ENCODE peak calls at places on chromosomes 16 and 17, in five cellular contexts. J is activated CD4-positive, alpha-beta T cell treated with anti-CD3 and anti-CD28 coated beads, Interleukin-2, amount 50 U/mL, for 48 hours; L is AG04450; I is GM12865; M is T-helper 9 cell. U is an unnamed sample.

GRCh38 chr17:78458091-78458490 is 79.6 kb downstream of the PGS1 start:
- DNase-seq in J (no peak), L (no peak), I (no peak), M (no peak), U (no peak)

GRCh38 chr17:76548378-76549214 is 8.8 kb downstream of the PRCD start:
- DNase-seq in J (no peak), L (no peak), I (no peak), M (no peak), U (no peak)

GRCh38 chr17:66724581-66725341 is 110.2 kb upstream of the CACNG5 start:
- DNase-seq in J (no peak), L (no peak), I (no peak), M (no peak), U (no peak)

GRCh38 chr17:49136335-49136734 is 3.8 kb downstream of the B4GALNT2 start:
- DNase-seq in J (no peak), L (no peak), I (no peak), M (no peak), U (no peak)

GRCh38 chr17:72635034-72635654 is 457.3 kb downstream of the SLC39A11 start:
- DNase-seq in J (no peak), L (no peak), I (no peak), M (no peak), U (no peak)

GRCh38 chr16:67185003-67185865 is 1.5 kb upstream of the MATCAP1 start:
- DNase-seq in J (peak; percentile 92), L (peak; percentile 79), I (peak; percentile 86), M (peak; percentile 85), U (peak; percentile 71)

GRCh38 chr17:43860077-43860725 is 13.2 kb downstream of the CD300LG start:
- DNase-seq in J (no peak), L (no peak), I (no peak), M (no peak), U (no peak)

GRCh38 chr16:2663553-2664521 is 18.5 kb upstream of the KCTD5 start:
- DNase-seq in J (peak; percentile 78), L (no peak), I (peak; percentile 42), M (no peak), U (no peak)

GRCh38 chr17:76213491-76213890 is 26.8 kb downstream of the RNF157 start:
- DNase-seq in J (no peak), L (no peak), I (no peak), M (no peak), U (no peak)

GRCh38 chr16:64952177-64952576 is 169.7 kb downstream of the CDH11 start:
- DNase-seq in J (no peak), L (peak; percentile 75), I (peak; percentile 5), M (no peak), U (no peak)

GRCh38 chr16:56448005-56448404 is 3.1 kb downstream of the NUDT21 start:
- DNase-seq in J (no peak), L (no peak), I (no peak), M (no peak), U (no peak)

GRCh38 chr17:78379134-78379497 is 667 bp downstream of the PGS1 start:
- DNase-seq in J (no peak), L (peak; percentile 65), I (no peak), M (no peak), U (no peak)

GRCh38 chr17:794876-795275 is 12.7 kb downstream of the MRM3 start:
- DNase-seq in J (peak; percentile 58), L (peak; percentile 6), I (peak; percentile 51), M (peak; percentile 16), U (peak; percentile 58)

GRCh38 chr16:89444151-89444723 is 46.1 kb downstream of the ANKRD11 start:
- DNase-seq in J (no peak), L (no peak), I (no peak), M (no peak), U (peak; percentile 30)

GRCh38 chr17:64219571-64219970 is 43.5 kb downstream of the TEX2 start:
- DNase-seq in J (no peak), L (no peak), I (no peak), M (no peak), U (peak; percentile 39)

GRCh38 chr16:69132424-69133252 is at the start of the genes CHTF8 and UTP4:
- DNase-seq in J (peak; percentile 89), L (peak; percentile 16), I (peak; percentile 91), M (peak; percentile 81), U (peak; percentile 85)

GRCh38 chr16:324451-325334 is 27.8 kb downstream of the AXIN1 start:
- DNase-seq in J (peak; percentile 53), L (no peak), I (peak; percentile 70), M (peak; percentile 75), U (peak; percentile 95)

GRCh38 chr16:86455116-86455515 is 55.2 kb upstream of the FOXF1 start:
- DNase-seq in J (no peak), L (peak; percentile 96), I (no peak), M (no peak), U (no peak)

GRCh38 chr17:27459433-27459832 is 3.2 kb downstream of the KSR1 start:
- DNase-seq in J (no peak), L (no peak), I (no peak), M (no peak), U (peak; percentile 44)